ENCODE peak calls at places on chromosomes 16 and 17, in four cellular contexts. One of them, this sample, is unnamed.

GRCh38 chr16:8935989-8936388 is 27.7 kb downstream of the USP7 start:
- DNase-seq in cardiac muscle cell: no peak
- DNase-seq in K562: no peak
- DNase-seq in mammary epithelial cell: no peak
- DNase-seq in this sample: no peak

GRCh38 chr16:47143329-47143676 is 442 bp downstream of the NETO2 start:
- DNase-seq in cardiac muscle cell: peak; percentile 83
- DNase-seq in K562: peak; percentile 90
- DNase-seq in mammary epithelial cell: peak; percentile 73
- DNase-seq in this sample: peak; percentile 41

GRCh38 chr17:61248399-61248798 is 151.2 kb upstream of the TBX2 start:
- DNase-seq in cardiac muscle cell: no peak
- DNase-seq in K562: no peak
- DNase-seq in mammary epithelial cell: no peak
- DNase-seq in this sample: no peak

GRCh38 chr17:12118617-12119016 is 97.9 kb downstream of the MAP2K4 start:
- DNase-seq in cardiac muscle cell: no peak
- DNase-seq in K562: no peak
- DNase-seq in mammary epithelial cell: peak; percentile 43
- DNase-seq in this sample: no peak

GRCh38 chr17:72837335-72837734 is 255.2 kb downstream of the SLC39A11 start:
- DNase-seq in cardiac muscle cell: no peak
- DNase-seq in K562: no peak
- DNase-seq in mammary epithelial cell: no peak
- DNase-seq in this sample: no peak

GRCh38 chr16:30030011-30030685 is 923 bp downstream of the TLCD3B start:
- DNase-seq in cardiac muscle cell: no peak
- DNase-seq in K562: no peak
- DNase-seq in mammary epithelial cell: no peak
- DNase-seq in this sample: no peak

GRCh38 chr17:57352658-57353057 is 96.3 kb downstream of the MSI2 start:
- DNase-seq in cardiac muscle cell: no peak
- DNase-seq in K562: no peak
- DNase-seq in mammary epithelial cell: no peak
- DNase-seq in this sample: no peak

GRCh38 chr16:11303405-11304138 is 22.4 kb upstream of the PRM1 start:
- DNase-seq in cardiac muscle cell: no peak
- DNase-seq in K562: no peak
- DNase-seq in mammary epithelial cell: peak; percentile 29
- DNase-seq in this sample: no peak

GRCh38 chr16:83110221-83110768 is 483.5 kb downstream of the CDH13 start:
- DNase-seq in cardiac muscle cell: no peak
- DNase-seq in K562: no peak
- DNase-seq in mammary epithelial cell: no peak
- DNase-seq in this sample: no peak

GRCh38 chr16:70553645-70554044 is 30.0 kb downstream of the SF3B3 start:
- DNase-seq in cardiac muscle cell: no peak
- DNase-seq in K562: no peak
- DNase-seq in mammary epithelial cell: peak; percentile 59
- DNase-seq in this sample: no peak

GRCh38 chr16:79843631-79844043 is 243.1 kb upstream of the MAF start:
- DNase-seq in cardiac muscle cell: no peak
- DNase-seq in K562: no peak
- DNase-seq in mammary epithelial cell: peak; percentile 25
- DNase-seq in this sample: no peak

GRCh38 chr17:30823425-30823824 is 1.1 kb downstream of the CRLF3 start:
- DNase-seq in cardiac muscle cell: no peak
- DNase-seq in K562: peak; percentile 7
- DNase-seq in mammary epithelial cell: no peak
- DNase-seq in this sample: no peak

GRCh38 chr16:11565665-11566064 is 21.1 kb downstream of the LITAF start:
- DNase-seq in cardiac muscle cell: no peak
- DNase-seq in K562: no peak
- DNase-seq in mammary epithelial cell: no peak
- DNase-seq in this sample: no peak

GRCh38 chr17:11922634-11923033 is 74.6 kb downstream of the ZNF18 start:
- DNase-seq in cardiac muscle cell: no peak
- DNase-seq in K562: peak; percentile 15
- DNase-seq in mammary epithelial cell: no peak
- DNase-seq in this sample: no peak

GRCh38 chr16:83366228-83366627 is 441.6 kb upstream of the HSBP1 start:
- DNase-seq in cardiac muscle cell: no peak
- DNase-seq in K562: no peak
- DNase-seq in mammary epithelial cell: no peak
- DNase-seq in this sample: no peak

GRCh38 chr17:59798111-59798510 is 90.7 kb downstream of the VMP1 start:
- DNase-seq in cardiac muscle cell: no peak
- DNase-seq in K562: no peak
- DNase-seq in mammary epithelial cell: no peak
- DNase-seq in this sample: no peak

GRCh38 chr17:37885136-37885535 is 39.1 kb upstream of the TBC1D3K start:
- DNase-seq in cardiac muscle cell: no peak
- DNase-seq in K562: no peak
- DNase-seq in mammary epithelial cell: no peak
- DNase-seq in this sample: no peak

GRCh38 chr17:46766493-46767491 is 51.7 kb downstream of the WNT3 start:
- DNase-seq in cardiac muscle cell: no peak
- DNase-seq in K562: no peak
- DNase-seq in mammary epithelial cell: no peak
- DNase-seq in this sample: no peak

GRCh38 chr17:43662432-43663141 is 865 bp upstream of the MEOX1 start:
- DNase-seq in cardiac muscle cell: no peak
- DNase-seq in K562: no peak
- DNase-seq in mammary epithelial cell: no peak
- DNase-seq in this sample: no peak

GRCh38 chr16:81107506-81107905 is 11.3 kb upstream of the GCSH start:
- DNase-seq in cardiac muscle cell: no peak
- DNase-seq in K562: no peak
- DNase-seq in mammary epithelial cell: no peak
- DNase-seq in this sample: no peak

GRCh38 chr16:46949216-46949892 is 24.1 kb downstream of the DNAJA2 start:
- DNase-seq in cardiac muscle cell: no peak
- DNase-seq in K562: no peak
- DNase-seq in mammary epithelial cell: no peak
- DNase-seq in this sample: no peak

GRCh38 chr17:36195474-36196098 is 972 bp downstream of the CCL3L1 start:
- DNase-seq in cardiac muscle cell: no peak
- DNase-seq in K562: no peak
- DNase-seq in mammary epithelial cell: no peak
- DNase-seq in this sample: no peak
- H3K4me1 ChIP-seq in cardiac muscle cell: no peaks in the 10 kb centered on the region
- H3K4me1 ChIP-seq in K562: no peaks in the 10 kb centered on the region
- H3K4me1 ChIP-seq in mammary epithelial cell: no peaks in the 10 kb centered on the region
- H3K4me1 ChIP-seq in this sample: peaks cover 16% of the 10 kb centered on the region

GRCh38 chr16:35752012-35752772 is 2292.8 kb downstream of the TP53TG3F start:
- DNase-seq in cardiac muscle cell: no peak
- DNase-seq in K562: no peak
- DNase-seq in mammary epithelial cell: no peak
- DNase-seq in this sample: no peak

GRCh38 chr16:35751191-35751941 is 2292.0 kb downstream of the TP53TG3F start:
- DNase-seq in cardiac muscle cell: no peak
- DNase-seq in K562: no peak
- DNase-seq in mammary epithelial cell: no peak
- DNase-seq in this sample: no peak

GRCh38 chr16:35752773-35753558 is 2293.6 kb downstream of the TP53TG3F start:
- DNase-seq in cardiac muscle cell: no peak
- DNase-seq in K562: no peak
- DNase-seq in mammary epithelial cell: no peak
- DNase-seq in this sample: no peak

GRCh38 chr16:35754391-35755369 is 2295.3 kb downstream of the TP53TG3F start:
- DNase-seq in cardiac muscle cell: no peak
- DNase-seq in K562: no peak
- DNase-seq in mammary epithelial cell: no peak
- DNase-seq in this sample: no peak

GRCh38 chr16:35753559-35754390 is 2294.4 kb downstream of the TP53TG3F start:
- DNase-seq in cardiac muscle cell: no peak
- DNase-seq in K562: no peak
- DNase-seq in mammary epithelial cell: no peak
- DNase-seq in this sample: no peak
- H3K9me3 ChIP-seq in cardiac muscle cell: no peaks in the 10 kb centered on the region
- H3K9me3 ChIP-seq in K562: no peaks in the 10 kb centered on the region
- H3K9me3 ChIP-seq in mammary epithelial cell: peaks cover 33% of the 10 kb centered on the region
- H3K9me3 ChIP-seq in this sample: peaks cover 1% of the 10 kb centered on the region

GRCh38 chr17:18920911-18921441 is 31.0 kb upstream of the SLC5A10 start:
- DNase-seq in cardiac muscle cell: peak; percentile 3
- DNase-seq in K562: no peak
- DNase-seq in mammary epithelial cell: peak; percentile 11
- DNase-seq in this sample: peak; percentile 39
- H3K4me1 ChIP-seq in cardiac muscle cell: peaks cover 20% of the 10 kb centered on the region
- H3K4me1 ChIP-seq in K562: peaks cover 31% of the 10 kb centered on the region
- H3K4me1 ChIP-seq in mammary epithelial cell: peaks cover 8% of the 10 kb centered on the region
- H3K4me1 ChIP-seq in this sample: peaks cover 46% of the 10 kb centered on the region

DNA sequence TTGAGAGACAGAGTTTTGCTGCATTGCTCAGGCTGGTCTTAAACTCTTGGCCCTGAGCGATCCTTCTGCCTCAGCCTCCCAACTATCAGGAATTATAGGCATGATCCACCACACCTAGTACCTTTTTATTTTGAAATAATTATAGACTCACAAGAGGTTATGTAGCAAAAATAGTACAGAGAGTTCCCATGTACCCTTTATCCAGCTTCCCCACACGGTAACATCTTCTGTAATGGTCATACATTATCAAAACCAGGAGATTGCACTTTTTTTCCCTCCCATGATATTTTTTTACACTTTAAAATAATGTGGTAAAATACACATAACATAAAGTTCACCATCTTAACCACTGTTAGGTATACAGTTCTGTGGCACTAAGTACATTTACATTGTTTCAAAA is 28.8 kb upstream of the CACNG4 start:
- DNase-seq in cardiac muscle cell: no peak
- DNase-seq in K562: no peak
- DNase-seq in mammary epithelial cell: no peak
- DNase-seq in this sample: no peak
- H3K9me3 ChIP-seq in cardiac muscle cell: no peaks in the 10 kb centered on the region
- H3K9me3 ChIP-seq in K562: no peaks in the 10 kb centered on the region
- H3K9me3 ChIP-seq in mammary epithelial cell: no peaks in the 10 kb centered on the region
- H3K9me3 ChIP-seq in this sample: no peaks in the 10 kb centered on the region

DNA sequence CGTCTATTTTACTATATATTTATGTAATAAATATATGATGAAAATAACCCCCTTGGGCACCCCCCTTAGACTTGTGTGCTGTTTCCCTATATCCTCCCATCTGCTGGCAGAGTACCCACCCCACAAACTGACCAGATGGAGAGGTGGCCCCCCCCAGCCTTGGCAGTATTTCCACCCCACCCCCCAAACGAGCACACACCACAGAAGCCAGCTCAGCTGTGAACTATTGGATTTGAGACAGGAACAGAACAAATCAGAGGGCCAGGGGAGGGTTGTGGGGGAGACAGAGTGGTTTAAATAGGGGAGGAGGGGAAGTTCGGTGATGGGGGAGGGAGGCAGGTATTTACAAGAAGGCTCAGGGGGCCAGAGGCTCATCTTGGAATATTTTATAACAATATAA is 7.8 kb downstream of the NR1D1 start:
- DNase-seq in cardiac muscle cell: no peak
- DNase-seq in K562: no peak
- DNase-seq in mammary epithelial cell: no peak
- DNase-seq in this sample: no peak
- H3K4me1 ChIP-seq in cardiac muscle cell: peaks cover 10% of the 10 kb centered on the region
- H3K4me1 ChIP-seq in K562: peaks cover 3% of the 10 kb centered on the region
- H3K4me1 ChIP-seq in mammary epithelial cell: peaks cover 14% of the 10 kb centered on the region
- H3K4me1 ChIP-seq in this sample: peaks cover 30% of the 10 kb centered on the region

DNA sequence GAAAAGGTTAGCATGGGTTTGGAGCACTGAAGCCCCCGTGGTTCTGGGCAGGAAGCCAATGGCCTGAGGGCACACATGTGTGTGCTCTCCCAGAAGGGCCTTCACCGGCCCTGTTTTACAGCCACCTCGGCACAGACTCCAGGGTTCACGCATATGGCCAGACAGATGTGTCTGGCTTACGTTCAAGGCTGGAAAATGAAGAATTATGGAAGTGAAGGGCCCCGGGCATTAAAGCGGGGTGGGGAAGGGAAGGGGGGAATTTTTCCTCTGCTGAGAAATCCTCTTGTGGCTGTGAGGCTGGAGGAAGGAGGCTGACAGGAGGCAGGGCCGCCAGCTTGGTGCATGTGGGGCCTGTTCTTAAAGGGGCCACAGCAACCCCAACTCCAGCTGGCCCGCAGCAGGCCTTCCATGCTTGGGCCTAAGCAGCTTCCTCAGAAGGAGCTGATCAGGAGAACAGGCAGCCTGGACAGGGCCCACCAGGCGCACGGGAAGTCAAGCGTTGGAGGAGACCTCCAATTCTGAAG is 21.6 kb downstream of the HIC1 start:
- DNase-seq in cardiac muscle cell: no peak
- DNase-seq in K562: no peak
- DNase-seq in mammary epithelial cell: no peak
- DNase-seq in this sample: no peak
- H3K9me3 ChIP-seq in cardiac muscle cell: no peaks in the 10 kb centered on the region
- H3K9me3 ChIP-seq in K562: no peaks in the 10 kb centered on the region
- H3K9me3 ChIP-seq in mammary epithelial cell: no peaks in the 10 kb centered on the region
- H3K9me3 ChIP-seq in this sample: no peaks in the 10 kb centered on the region

GRCh38 chr17:28745777-28746473 is 2.1 kb downstream of the TRAF4 start:
- DNase-seq in cardiac muscle cell: no peak
- DNase-seq in K562: no peak
- DNase-seq in mammary epithelial cell: peak; percentile 90
- DNase-seq in this sample: no peak
- H3K4me1 ChIP-seq in cardiac muscle cell: peaks cover 15% of the 10 kb centered on the region
- H3K4me1 ChIP-seq in K562: peaks cover 38% of the 10 kb centered on the region
- H3K4me1 ChIP-seq in mammary epithelial cell: peaks cover 35% of the 10 kb centered on the region
- H3K4me1 ChIP-seq in this sample: peaks cover 29% of the 10 kb centered on the region